ENCODE peak calls at places on chromosomes 1 and 21, in four cellular contexts. One of them, this sample, is unnamed.
A peak's percentile ranks its signal among the peaks of the same experiment; 100 is the strongest.

GRCh38 chr1:233368106-233368783 is 40.7 kb downstream of the MAP3K21 start:
- DNase-seq in cardiac fibroblast: peak; percentile 49
- DNase-seq in IMR-90: peak; percentile 16
- DNase-seq in heart left ventricle: no peak
- DNase-seq in this sample: peak; percentile 56

GRCh38 chr1:21573971-21574458 is 64.8 kb downstream of the ALPL start:
- DNase-seq in IMR-90: peak; percentile 75
- DNase-seq in cardiac fibroblast: peak; percentile 88
- DNase-seq in heart left ventricle: peak; percentile 92
- DNase-seq in this sample: peak; percentile 87

GRCh38 chr1:202622388-202622787 is 87.9 kb downstream of the SYT2 start:
- DNase-seq in cardiac fibroblast: no peak
- DNase-seq in IMR-90: no peak
- DNase-seq in heart left ventricle: no peak
- DNase-seq in this sample: no peak

GRCh38 chr21:33114276-33114675 is 44.3 kb downstream of the OLIG1 start:
- DNase-seq in IMR-90: no peak
- DNase-seq in cardiac fibroblast: no peak
- DNase-seq in heart left ventricle: no peak
- DNase-seq in this sample: no peak

GRCh38 chr1:19311503-19311930 is 427 bp downstream of the AKR7A2 start:
- DNase-seq in cardiac fibroblast: no peak
- DNase-seq in IMR-90: no peak
- DNase-seq in heart left ventricle: peak; percentile 47
- DNase-seq in this sample: no peak

GRCh38 chr1:18560692-18561091 is 70.0 kb upstream of the PAX7 start:
- DNase-seq in IMR-90: no peak
- DNase-seq in heart left ventricle: no peak
- DNase-seq in cardiac fibroblast: no peak
- DNase-seq in this sample: no peak

GRCh38 chr1:38527373-38527966 is 332.1 kb downstream of the RRAGC start:
- DNase-seq in heart left ventricle: no peak
- DNase-seq in IMR-90: no peak
- DNase-seq in cardiac fibroblast: no peak
- DNase-seq in this sample: no peak

GRCh38 chr1:205497351-205497750 is 7.1 kb upstream of the CDK18 start:
- DNase-seq in IMR-90: no peak
- DNase-seq in heart left ventricle: no peak
- DNase-seq in cardiac fibroblast: no peak
- DNase-seq in this sample: no peak

GRCh38 chr1:54337928-54338327 is 68.3 kb downstream of the SSBP3 start:
- DNase-seq in cardiac fibroblast: peak; percentile 35
- DNase-seq in heart left ventricle: peak; percentile 13
- DNase-seq in IMR-90: peak; percentile 78
- DNase-seq in this sample: peak; percentile 47

GRCh38 chr21:36663033-36663855 is 35.7 kb upstream of the SIM2 start:
- DNase-seq in IMR-90: peak; percentile 33
- DNase-seq in cardiac fibroblast: no peak
- DNase-seq in heart left ventricle: no peak
- DNase-seq in this sample: peak; percentile 11

GRCh38 chr1:225596152-225596551 is 56.8 kb downstream of the ENAH start:
- DNase-seq in IMR-90: peak; percentile 24
- DNase-seq in heart left ventricle: no peak
- DNase-seq in cardiac fibroblast: peak; percentile 22
- DNase-seq in this sample: no peak

GRCh38 chr1:178531897-178532296 is 19.0 kb downstream of the TEX35 start:
- DNase-seq in cardiac fibroblast: no peak
- DNase-seq in heart left ventricle: peak; percentile 45
- DNase-seq in IMR-90: no peak
- DNase-seq in this sample: peak; percentile 14

GRCh38 chr1:208778417-208778816 is 534.2 kb upstream of the PLXNA2 start:
- DNase-seq in IMR-90: no peak
- DNase-seq in heart left ventricle: no peak
- DNase-seq in cardiac fibroblast: no peak
- DNase-seq in this sample: no peak

GRCh38 chr1:26284597-26285351 is 4.9 kb downstream of the SH3BGRL3 start:
- DNase-seq in cardiac fibroblast: peak; percentile 89
- DNase-seq in IMR-90: peak; percentile 97
- DNase-seq in heart left ventricle: peak; percentile 82
- DNase-seq in this sample: peak; percentile 90

GRCh38 chr21:39674794-39675193 is 62.1 kb downstream of the B3GALT5 start:
- DNase-seq in heart left ventricle: no peak
- DNase-seq in cardiac fibroblast: no peak
- DNase-seq in IMR-90: no peak
- DNase-seq in this sample: no peak

GRCh38 chr1:42979888-42980800 is 21.5 kb upstream of the SLC2A1 start:
- DNase-seq in IMR-90: no peak
- DNase-seq in heart left ventricle: no peak
- DNase-seq in cardiac fibroblast: no peak
- DNase-seq in this sample: no peak

GRCh38 chr1:236307437-236307836 is 25.7 kb upstream of the ERO1B start:
- DNase-seq in IMR-90: no peak
- DNase-seq in cardiac fibroblast: no peak
- DNase-seq in heart left ventricle: no peak
- DNase-seq in this sample: no peak

GRCh38 chr1:86296305-86297205 is 99.6 kb downstream of the ODF2L start:
- DNase-seq in heart left ventricle: no peak
- DNase-seq in IMR-90: no peak
- DNase-seq in cardiac fibroblast: no peak
- DNase-seq in this sample: no peak

GRCh38 chr21:34642211-34643075 is 26.4 kb upstream of the CLIC6 start:
- DNase-seq in IMR-90: peak; percentile 18
- DNase-seq in cardiac fibroblast: peak; percentile 33
- DNase-seq in heart left ventricle: no peak
- DNase-seq in this sample: peak; percentile 11

GRCh38 chr1:41353744-41354143 is 7.5 kb upstream of the FOXO6 start:
- DNase-seq in IMR-90: no peak
- DNase-seq in cardiac fibroblast: no peak
- DNase-seq in heart left ventricle: no peak
- DNase-seq in this sample: no peak

GRCh38 chr1:24790490-24790889 is 45.2 kb downstream of the CLIC4 start:
- DNase-seq in cardiac fibroblast: no peak
- DNase-seq in IMR-90: no peak
- DNase-seq in heart left ventricle: no peak
- DNase-seq in this sample: no peak

GRCh38 chr1:16630661-16631247 is 17.4 kb upstream of the NBPF1 start:
- DNase-seq in heart left ventricle: peak; percentile 27
- DNase-seq in IMR-90: no peak
- DNase-seq in cardiac fibroblast: no peak
- DNase-seq in this sample: no peak

GRCh38 chr1:89719502-89720306 is 86.8 kb downstream of the LRRC8C start:
- DNase-seq in cardiac fibroblast: peak; percentile 66
- DNase-seq in IMR-90: peak; percentile 22
- DNase-seq in heart left ventricle: no peak
- DNase-seq in this sample: peak; percentile 53

GRCh38 chr1:27302612-27303011 is 19.4 kb upstream of the TMEM222 start:
- DNase-seq in cardiac fibroblast: no peak
- DNase-seq in heart left ventricle: no peak
- DNase-seq in IMR-90: no peak
- DNase-seq in this sample: no peak

GRCh38 chr1:27307851-27308598 is 13.9 kb upstream of the TMEM222 start:
- DNase-seq in cardiac fibroblast: no peak
- DNase-seq in heart left ventricle: no peak
- DNase-seq in IMR-90: no peak
- DNase-seq in this sample: no peak

GRCh38 chr1:27306071-27306470 is 15.9 kb upstream of the TMEM222 start:
- DNase-seq in cardiac fibroblast: no peak
- DNase-seq in heart left ventricle: no peak
- DNase-seq in IMR-90: no peak
- DNase-seq in this sample: no peak

GRCh38 chr1:27303509-27303908 is 18.5 kb upstream of the TMEM222 start:
- DNase-seq in IMR-90: no peak
- DNase-seq in heart left ventricle: no peak
- DNase-seq in cardiac fibroblast: no peak
- DNase-seq in this sample: no peak

GRCh38 chr1:27306892-27307850 is 14.8 kb upstream of the TMEM222 start:
- DNase-seq in cardiac fibroblast: no peak
- DNase-seq in IMR-90: no peak
- DNase-seq in heart left ventricle: no peak
- DNase-seq in this sample: no peak
- TF ChIP-seq CTCF in cardiac fibroblast: no peak
- TF ChIP-seq CTCF in IMR-90: no peak
- TF ChIP-seq CTCF in heart left ventricle: no peak
- TF ChIP-seq CTCF in this sample: no peak

GRCh38 chr1:39787468-39787867 is 1.2 kb downstream of the BMP8B start:
- DNase-seq in IMR-90: no peak
- DNase-seq in cardiac fibroblast: no peak
- DNase-seq in heart left ventricle: no peak
- DNase-seq in this sample: no peak
- H3K4me3 ChIP-seq in IMR-90: no peak overlapping the region
- H3K4me3 ChIP-seq in cardiac fibroblast: no peak overlapping the region
- H3K4me3 ChIP-seq in heart left ventricle: no peak overlapping the region
- H3K4me3 ChIP-seq in this sample: no peak overlapping the region

GRCh38 chr1:191831572-191831971 is 326.7 kb upstream of the RGS18 start:
- DNase-seq in heart left ventricle: no peak
- DNase-seq in IMR-90: no peak
- DNase-seq in cardiac fibroblast: peak; percentile 5
- DNase-seq in this sample: peak; percentile 20
- TF ChIP-seq CTCF in heart left ventricle: no peak
- TF ChIP-seq CTCF in IMR-90: no peak
- TF ChIP-seq CTCF in cardiac fibroblast: no peak
- TF ChIP-seq CTCF in this sample: no peak

GRCh38 chr1:224505454-224506093 is 71.0 kb upstream of the WDR26 start:
- DNase-seq in cardiac fibroblast: no peak
- DNase-seq in heart left ventricle: no peak
- DNase-seq in IMR-90: no peak
- DNase-seq in this sample: no peak
- H3K4me3 ChIP-seq in cardiac fibroblast: no peak overlapping the region
- H3K4me3 ChIP-seq in heart left ventricle: no peak overlapping the region
- H3K4me3 ChIP-seq in IMR-90: no peak overlapping the region
- H3K4me3 ChIP-seq in this sample: no peak overlapping the region

GRCh38 chr1:23422313-23422877 is 2.2 kb downstream of the TCEA3 start:
- DNase-seq in cardiac fibroblast: peak; percentile 90
- DNase-seq in heart left ventricle: peak; percentile 84
- DNase-seq in IMR-90: peak; percentile 82
- DNase-seq in this sample: peak; percentile 82

GRCh38 chr1:23421343-23421742 is 3.2 kb downstream of the TCEA3 start:
- DNase-seq in heart left ventricle: no peak
- DNase-seq in IMR-90: no peak
- DNase-seq in cardiac fibroblast: no peak
- DNase-seq in this sample: no peak

GRCh38 chr1:23420778-23421177 is 3.8 kb downstream of the TCEA3 start:
- DNase-seq in cardiac fibroblast: no peak
- DNase-seq in IMR-90: no peak
- DNase-seq in heart left ventricle: no peak
- DNase-seq in this sample: no peak

GRCh38 chr1:23422955-23423354 is 1.6 kb downstream of the TCEA3 start:
- DNase-seq in cardiac fibroblast: peak; percentile 33
- DNase-seq in heart left ventricle: no peak
- DNase-seq in IMR-90: no peak
- DNase-seq in this sample: no peak

GRCh38 chr1:23421752-23422312 is 2.7 kb downstream of the TCEA3 start:
- DNase-seq in cardiac fibroblast: peak; percentile 68
- DNase-seq in IMR-90: peak; percentile 90
- DNase-seq in heart left ventricle: no peak
- DNase-seq in this sample: peak; percentile 74
- TF ChIP-seq CTCF in cardiac fibroblast: peak; percentile 25
- TF ChIP-seq CTCF in IMR-90: peak; percentile 27
- TF ChIP-seq CTCF in heart left ventricle: no peak
- TF ChIP-seq CTCF in this sample: peak; percentile 32

DNA sequence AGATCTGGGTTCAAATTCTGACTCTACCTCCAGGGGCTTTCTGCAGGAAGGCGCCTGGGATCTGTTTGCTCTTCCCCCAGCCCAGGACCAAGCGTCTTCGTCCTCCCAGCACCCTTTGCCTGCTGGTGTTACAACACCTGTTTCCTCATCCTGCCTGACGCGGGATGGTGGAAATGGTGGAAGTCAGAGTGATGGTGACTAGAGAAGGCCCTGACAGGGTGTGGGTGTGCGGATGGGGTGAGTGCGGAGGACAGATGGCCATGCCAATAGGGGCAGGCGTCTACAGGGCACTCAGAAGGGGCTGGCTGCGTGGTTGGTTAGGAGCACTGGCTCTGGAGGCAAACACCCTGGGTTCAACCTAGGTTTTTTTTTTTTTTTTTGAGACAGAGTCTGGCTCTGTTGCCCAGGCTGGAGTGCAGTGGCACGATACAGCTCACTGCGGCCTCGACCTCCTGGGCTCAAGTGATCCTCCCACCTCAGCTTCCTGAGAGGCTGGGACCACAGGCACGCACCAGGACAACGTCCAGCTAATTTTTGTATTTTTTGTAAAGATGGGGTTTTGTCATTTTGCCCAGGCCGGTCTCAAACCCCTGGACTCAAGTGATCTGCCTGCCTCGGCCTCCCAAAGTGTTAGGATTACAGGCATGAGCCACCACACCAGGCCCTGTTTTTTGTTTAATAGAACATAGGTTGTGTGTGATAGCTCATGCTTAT is 1.5 kb downstream of the THEMIS2 start:
- DNase-seq in IMR-90: no peak
- DNase-seq in cardiac fibroblast: no peak
- DNase-seq in heart left ventricle: no peak
- DNase-seq in this sample: no peak
- H3K4me3 ChIP-seq in IMR-90: no peak overlapping the region
- H3K4me3 ChIP-seq in cardiac fibroblast: no peak overlapping the region
- H3K4me3 ChIP-seq in heart left ventricle: peak overlapping the region; percentile 63
- H3K4me3 ChIP-seq in this sample: no peak overlapping the region

DNA sequence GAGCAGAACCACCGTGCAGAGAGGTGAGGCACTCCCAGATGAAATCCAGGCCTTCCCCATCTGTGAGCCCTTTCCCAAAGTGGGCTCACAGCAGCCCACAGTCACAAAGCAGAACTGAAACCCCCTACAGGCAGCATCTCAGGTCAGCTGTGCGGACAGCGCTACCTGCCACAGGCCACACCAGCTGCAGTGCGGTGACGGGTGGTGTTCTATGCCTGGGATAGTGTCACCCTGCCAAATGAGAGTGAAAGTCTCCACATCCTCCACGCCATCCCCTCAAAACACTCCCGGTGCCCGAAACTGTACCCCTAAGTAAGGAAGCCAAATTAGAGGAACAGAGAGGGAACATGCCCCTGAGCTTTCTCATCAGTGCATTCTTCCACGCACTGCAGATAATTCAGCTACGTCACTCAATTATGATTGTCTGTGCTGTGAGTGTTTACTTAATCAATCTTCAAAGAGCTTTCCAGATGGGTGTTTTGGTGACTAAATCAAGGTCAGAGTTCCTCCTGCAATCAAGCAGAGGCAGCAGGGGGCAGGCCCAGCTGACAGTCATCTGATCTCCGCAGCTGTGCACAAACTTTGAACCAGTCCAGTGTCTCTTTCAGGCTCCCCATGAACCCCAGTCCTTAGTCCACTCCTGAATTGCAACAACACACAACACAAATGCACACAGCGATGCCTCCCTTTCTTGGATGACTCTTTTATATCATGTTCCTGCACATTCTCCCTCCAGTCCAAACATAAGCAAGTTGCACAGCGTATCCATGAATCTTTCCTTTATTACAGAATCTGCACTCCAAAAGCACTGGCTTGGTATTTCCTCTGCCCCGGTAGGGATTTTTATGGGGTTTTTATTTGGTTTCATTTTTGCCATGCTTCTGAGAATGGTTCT is 150.0 kb downstream of the TOMM20 start:
- DNase-seq in IMR-90: peak; percentile 93
- DNase-seq in cardiac fibroblast: peak; percentile 80
- DNase-seq in heart left ventricle: peak; percentile 71
- DNase-seq in this sample: peak; percentile 80
- TF ChIP-seq CTCF in IMR-90: peak; percentile 19
- TF ChIP-seq CTCF in cardiac fibroblast: no peak
- TF ChIP-seq CTCF in heart left ventricle: peak; percentile 19
- TF ChIP-seq CTCF in this sample: no peak

This sample was measured in fibroblast of pulmonary artery.